ENCODE peak calls at places on chromosomes 16 and 17, in seven cellular contexts. W is osteocyte, C is T-cell, I is HCT116, Z is activated B cell treated with CpG ODN at 0.5 μM for 24 hours, S is AG20443, A is H7. P is an unnamed sample.

GRCh38 chr16:86836503-86837125 is 258.3 kb downstream of the FOXL1 start:
- DNase-seq in S (peak; percentile 84), C (no peak), I (no peak), W (no peak), Z (no peak), A (no peak), P (peak; percentile 94)

GRCh38 chr16:73254983-73255382 is 207.1 kb upstream of the ZFHX3 start:
- DNase-seq in Z (no peak), I (no peak), W (no peak), C (no peak), S (no peak), A (no peak), P (peak; percentile 48)

GRCh38 chr17:74454197-74455024 is 12.0 kb upstream of the CD300A start:
- DNase-seq in W (peak; percentile 95), Z (peak; percentile 64), S (no peak), C (no peak), I (peak; percentile 66), A (peak; percentile 72), P (peak; percentile 64)

GRCh38 chr17:68377771-68378201 is 79.5 kb downstream of the WIPI1 start:
- DNase-seq in S (no peak), W (no peak), Z (no peak), C (no peak), A (no peak), I (no peak), P (no peak)

GRCh38 chr16:566475-567361 is at the start of gene NHLRC4:
- DNase-seq in I (no peak), S (peak; percentile 73), Z (peak; percentile 40), W (no peak), A (peak; percentile 96), C (peak; percentile 27), P (no peak)

GRCh38 chr16:24668481-24669001 is 60.9 kb upstream of the TNRC6A start:
- DNase-seq in S (peak; percentile 64), I (no peak), Z (no peak), C (no peak), A (no peak), W (no peak), P (peak; percentile 60)

GRCh38 chr16:65909310-65910050 is 457.0 kb upstream of the CDH5 start:
- DNase-seq in I (no peak), Z (no peak), S (no peak), A (no peak), C (no peak), W (no peak), P (peak; percentile 10)

GRCh38 chr17:55424893-55425540 is 3.4 kb upstream of the MMD start:
- DNase-seq in S (no peak), Z (no peak), W (no peak), C (no peak), I (no peak), A (no peak), P (no peak)

GRCh38 chr17:2094891-2095535 is 40.1 kb downstream of the HIC1 start:
- DNase-seq in C (no peak), S (peak; percentile 60), A (peak; percentile 57), I (no peak), Z (no peak), W (no peak), P (no peak)

GRCh38 chr17:5950871-5951270 is 119.3 kb upstream of the WSCD1 start:
- DNase-seq in A (no peak), S (no peak), C (no peak), W (no peak), Z (no peak), I (no peak), P (no peak)

GRCh38 chr17:19342611-19343255 is 19.8 kb downstream of the B9D1 start:
- DNase-seq in Z (no peak), W (no peak), I (no peak), S (no peak), C (no peak), A (peak; percentile 66), P (no peak)

GRCh38 chr17:82940226-82941020 is 100.6 kb upstream of the ZNF750 start:
- DNase-seq in S (no peak), C (no peak), W (no peak), A (no peak), Z (no peak), I (no peak), P (no peak)

GRCh38 chr16:74991593-74992403 is 6.9 kb upstream of the WDR59 start:
- DNase-seq in I (no peak), S (no peak), A (peak; percentile 36), W (no peak), Z (no peak), C (no peak), P (no peak)

GRCh38 chr17:17769869-17770361 is 66.9 kb downstream of the SREBF1 start:
- DNase-seq in Z (no peak), W (no peak), A (peak; percentile 71), I (no peak), S (no peak), C (no peak), P (no peak)

P was measured in A172.